ENCODE peak calls at places on chromosome 18, in ten cellular contexts. B is astrocyte of the spinal cord, V is tibial nerve, N is lower lobe of right lung, W is OCI-LY7, P is epithelial cell of esophagus, G is A549, M is psoas muscle, E is sigmoid colon, F is pancreas. Q is an unnamed sample.

GRCh38 chr18:12109836-12110235 is 16.2 kb downstream of the ANKRD62 start:
- DNase-seq in B (no peak), V (no peak), N (no peak), W (no peak), P (no peak), G (no peak), M (no peak), E (no peak), F (no peak), Q (no peak)

GRCh38 chr18:44325903-44326650 is 354.6 kb upstream of the SETBP1 start:
- DNase-seq in B (peak; percentile 72), V (peak; percentile 59), N (no peak), W (peak; percentile 19), P (peak; percentile 78), G (peak; percentile 0), M (peak; percentile 49), E (no peak), F (peak; percentile 60), Q (peak; percentile 52)

GRCh38 chr18:56789004-56789888 is 138.1 kb downstream of the WDR7 start:
- DNase-seq in B (peak; percentile 26), V (no peak), N (no peak), W (peak; percentile 28), P (peak; percentile 55), G (peak; percentile 1), M (peak; percentile 30), E (no peak), F (no peak), Q (peak; percentile 45)

GRCh38 chr18:59056706-59057492 is 82.8 kb upstream of the SEC11C start:
- DNase-seq in B (peak; percentile 69), V (peak; percentile 34), N (no peak), W (peak; percentile 73), P (peak; percentile 80), G (no peak), M (peak; percentile 85), E (peak; percentile 72), F (peak; percentile 46), Q (peak; percentile 39)

GRCh38 chr18:54240629-54241107 is 16.2 kb upstream of the MBD2 start:
- DNase-seq in B (no peak), V (no peak), N (peak; percentile 88), W (no peak), P (no peak), G (no peak), M (peak; percentile 68), E (no peak), F (peak; percentile 65), Q (no peak)

GRCh38 chr18:79399275-79400081 is 3.7 kb downstream of the NFATC1 start:
- DNase-seq in B (no peak), V (no peak), N (peak; percentile 61), W (peak; percentile 32), P (no peak), G (no peak), M (peak; percentile 62), E (peak; percentile 69), F (no peak), Q (no peak)

GRCh38 chr18:24022141-24022540 is 7.6 kb downstream of the TTC39C start:
- DNase-seq in B (peak; percentile 79), V (no peak), N (no peak), W (no peak), P (no peak), G (no peak), M (no peak), E (no peak), F (no peak), Q (no peak)

GRCh38 chr18:72376256-72376655 is 167.9 kb downstream of the CBLN2 start:
- DNase-seq in B (no peak), V (no peak), N (no peak), W (no peak), P (peak; percentile 15), G (no peak), M (no peak), E (no peak), F (no peak), Q (no peak)

GRCh38 chr18:57585846-57586242 is 658 bp downstream of the FECH start:
- DNase-seq in B (peak; percentile 1), V (no peak), N (no peak), W (peak; percentile 4), P (peak; percentile 6), G (no peak), M (no peak), E (no peak), F (no peak), Q (no peak)

GRCh38 chr18:32422185-32422584 is 48.5 kb downstream of the GAREM1 start:
- DNase-seq in B (no peak), V (no peak), N (no peak), W (no peak), P (no peak), G (no peak), M (no peak), E (peak; percentile 63), F (no peak), Q (no peak)

GRCh38 chr18:63969965-63970802 is at the start of gene SERPINB8:
- DNase-seq in B (peak; percentile 97), V (peak; percentile 86), N (peak; percentile 95), W (peak; percentile 69), P (peak; percentile 98), G (peak; percentile 55), M (peak; percentile 95), E (peak; percentile 97), F (peak; percentile 94), Q (peak; percentile 88)

GRCh38 chr18:11998182-11998581 is 16.9 kb downstream of the IMPA2 start:
- DNase-seq in B (no peak), V (no peak), N (peak; percentile 29), W (no peak), P (no peak), G (no peak), M (peak; percentile 85), E (peak; percentile 57), F (no peak), Q (no peak)

GRCh38 chr18:55522011-55522410 is 66.0 kb downstream of the TCF4 start:
- DNase-seq in B (no peak), V (no peak), N (no peak), W (peak; percentile 32), P (peak; percentile 26), G (no peak), M (no peak), E (no peak), F (no peak), Q (peak; percentile 11)

GRCh38 chr18:31497711-31498449 is at the start of gene DSG2:
- DNase-seq in B (peak; percentile 28), V (no peak), N (peak; percentile 84), W (no peak), P (peak; percentile 87), G (peak; percentile 54), M (peak; percentile 59), E (peak; percentile 67), F (peak; percentile 90), Q (peak; percentile 15)

GRCh38 chr18:32271649-32272324 is 81.9 kb downstream of the MEP1B start:
- DNase-seq in B (peak; percentile 54), V (no peak), N (no peak), W (peak; percentile 14), P (peak; percentile 62), G (peak; percentile 40), M (no peak), E (no peak), F (peak; percentile 31), Q (peak; percentile 20)

GRCh38 chr18:24600076-24600654 is 139.7 kb downstream of the HRH4 start:
- DNase-seq in B (peak; percentile 57), V (no peak), N (no peak), W (peak; percentile 66), P (peak; percentile 57), G (peak; percentile 3), M (no peak), E (no peak), F (no peak), Q (peak; percentile 11)

GRCh38 chr18:73511751-73512525 is 635.7 kb downstream of the FBXO15 start:
- DNase-seq in B (peak; percentile 70), V (no peak), N (no peak), W (no peak), P (no peak), G (no peak), M (no peak), E (no peak), F (no peak), Q (no peak)

GRCh38 chr18:8742382-8743361 is 37.3 kb downstream of the MTCL1 start:
- DNase-seq in B (no peak), V (no peak), N (no peak), W (peak; percentile 51), P (no peak), G (no peak), M (no peak), E (no peak), F (no peak), Q (peak; percentile 85)
- H3K4me3 ChIP-seq in B (no peak overlapping the region), V (no peak overlapping the region), N (no peak overlapping the region), W (peak overlapping the region; percentile 44), P (no peak overlapping the region), G (no peak overlapping the region), M (no peak overlapping the region), E (no peak overlapping the region), F (no peak overlapping the region), Q (no peak overlapping the region)

DNA sequence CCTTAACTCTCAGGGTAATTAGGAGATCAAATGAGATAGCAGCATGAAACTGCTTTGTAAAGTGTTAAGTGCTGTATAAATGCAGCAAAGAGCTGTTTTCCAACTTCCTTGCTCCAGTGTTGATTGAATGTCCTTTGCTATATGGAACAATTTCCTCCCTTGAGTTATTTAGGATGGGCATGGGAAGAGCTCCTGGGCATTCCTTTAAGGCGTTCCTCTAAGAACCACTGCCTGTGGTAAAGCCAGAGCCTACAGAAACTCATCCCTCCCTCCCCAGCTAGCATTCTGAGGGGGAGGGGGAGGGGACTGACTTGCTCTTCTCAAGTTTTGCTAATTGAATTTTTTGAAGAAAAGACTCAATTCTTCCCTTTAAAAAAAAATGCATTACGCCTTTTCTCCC is 1.4 kb downstream of the AKAIN1 start:
- DNase-seq in B (no peak), V (no peak), N (no peak), W (no peak), P (no peak), G (no peak), M (no peak), E (no peak), F (no peak), Q (no peak)
- H3K4me3 ChIP-seq in B (no peak overlapping the region), V (no peak overlapping the region), N (no peak overlapping the region), W (no peak overlapping the region), P (no peak overlapping the region), G (no peak overlapping the region), M (no peak overlapping the region), E (no peak overlapping the region), F (no peak overlapping the region), Q (no peak overlapping the region)

DNA sequence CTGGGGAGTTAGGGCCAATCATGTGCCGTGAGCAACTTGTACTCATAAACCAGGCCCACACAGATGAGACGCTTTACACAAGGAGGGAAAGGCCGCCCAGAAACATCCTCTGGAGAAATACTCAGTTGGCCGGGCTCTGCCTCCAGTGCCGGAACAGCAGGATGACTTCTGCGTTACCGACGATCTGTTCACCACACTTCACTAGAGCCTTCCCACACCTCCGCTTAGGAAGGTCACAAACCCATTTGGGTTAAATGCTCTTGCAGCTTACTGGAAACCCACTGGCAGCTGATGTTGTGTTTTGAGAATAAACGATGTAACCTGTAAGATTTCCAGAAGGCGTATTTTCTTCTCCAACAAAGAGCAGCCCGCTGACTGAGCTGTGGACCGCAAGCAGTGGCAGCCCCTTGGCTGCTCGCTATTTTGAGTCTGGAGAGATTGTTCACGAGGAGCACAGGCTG is 44.1 kb downstream of the COLEC12 start:
- DNase-seq in B (peak; percentile 71), V (peak; percentile 30), N (no peak), W (no peak), P (no peak), G (no peak), M (peak; percentile 67), E (peak; percentile 93), F (peak; percentile 28), Q (no peak)
- H3K4me3 ChIP-seq in B (no peak overlapping the region), V (peak overlapping the region; percentile 23), N (no peak overlapping the region), W (no peak overlapping the region), P (no peak overlapping the region), G (no peak overlapping the region), M (peak overlapping the region; percentile 36), E (peak overlapping the region; percentile 29), F (no peak overlapping the region), Q (no peak overlapping the region)

GRCh38 chr18:25815659-25816058 is 274.8 kb downstream of the SS18 start:
- DNase-seq in B (peak; percentile 6), V (no peak), N (no peak), W (no peak), P (no peak), G (no peak), M (no peak), E (no peak), F (no peak), Q (no peak)
- H3K4me3 ChIP-seq in B (no peak overlapping the region), V (no peak overlapping the region), N (no peak overlapping the region), W (no peak overlapping the region), P (no peak overlapping the region), G (no peak overlapping the region), M (no peak overlapping the region), E (no peak overlapping the region), F (no peak overlapping the region), Q (no peak overlapping the region)

Q was measured in Jurkat, Clone E6-1.